ENCODE peak calls at places on chromosomes 6 and 20, in four cellular contexts. W, B, R and F are unnamed samples. For H3K27me3, the result is how much of the 10 kb centered on the place peaks cover.

GRCh38 chr6:11700118-11700718 is 78.4 kb downstream of the ADTRP start:
- DNase-seq in W (no peak), R (no peak), B (no peak), F (no peak)

GRCh38 chr20:22686097-22686496 is 101.7 kb upstream of the FOXA2 start:
- DNase-seq in R (no peak), W (peak), B (no peak), F (no peak)

GRCh38 chr6:48615041-48615440 is 504.0 kb upstream of the PTCHD4 start:
- DNase-seq in B (no peak), W (no peak), R (no peak), F (no peak)

GRCh38 chr6:167655174-167655821 is 171.4 kb upstream of the AFDN start:
- DNase-seq in R (no peak), B (no peak), W (no peak), F (no peak)

GRCh38 chr20:44319880-44320422 is 8.9 kb upstream of the FITM2 start:
- DNase-seq in B (no peak), R (no peak), W (no peak), F (no peak)

GRCh38 chr20:34643919-34644318 is 33.0 kb downstream of the PIGU start:
- DNase-seq in B (no peak), R (no peak), W (no peak), F (no peak)

GRCh38 chr6:43877021-43877420 is 107.0 kb downstream of the VEGFA start:
- DNase-seq in R (no peak), B (no peak), W (no peak), F (no peak)

GRCh38 chr6:167543602-167544506 is 219.0 kb downstream of the TTLL2 start:
- DNase-seq in R (peak), W (no peak), B (no peak), F (no peak)

GRCh38 chr6:141552463-141552862 is 580.3 kb upstream of the GJE1 start:
- DNase-seq in R (no peak), B (no peak), W (no peak), F (no peak)

GRCh38 chr6:158010591-158011477 is 29.2 kb downstream of the SYNJ2 start:
- DNase-seq in B (no peak), R (no peak), W (no peak), F (no peak)

GRCh38 chr6:18151801-18152200 is 3.1 kb downstream of the TPMT start:
- DNase-seq in B (no peak), R (no peak), W (no peak), F (no peak)

GRCh38 chr6:14705841-14706377 is 540.0 kb upstream of the JARID2 start:
- DNase-seq in B (no peak), R (no peak), W (no peak), F (no peak)

GRCh38 chr6:109073344-109074235 is 21.1 kb downstream of the SESN1 start:
- DNase-seq in W (no peak), B (no peak), R (no peak), F (peak)

GRCh38 chr6:107173779-107174178 is 58.5 kb upstream of the BEND3 start:
- DNase-seq in B (no peak), W (no peak), R (no peak), F (no peak)

GRCh38 chr6:5950448-5950847 is 56.3 kb downstream of the NRN1 start:
- DNase-seq in B (no peak), W (no peak), R (no peak), F (no peak)

GRCh38 chr6:142728367-142728766 is 216.6 kb downstream of the HIVEP2 start:
- DNase-seq in R (no peak), W (no peak), B (no peak), F (no peak)

GRCh38 chr20:17541996-17542395 is 10.8 kb upstream of the BFSP1 start:
- DNase-seq in B (no peak), R (no peak), W (no peak), F (no peak)

GRCh38 chr6:108874470-108875160 is 26.4 kb downstream of the ARMC2 start:
- DNase-seq in W (no peak), R (no peak), B (no peak), F (no peak)

GRCh38 chr6:33824461-33825154 is 20.8 kb upstream of the MLN start:
- DNase-seq in W (no peak), R (no peak), B (no peak), F (no peak)

GRCh38 chr6:33826537-33826936 is 22.7 kb upstream of the MLN start:
- DNase-seq in R (no peak), B (no peak), W (no peak), F (no peak)

GRCh38 chr6:33822575-33823395 is 19.0 kb upstream of the MLN start:
- DNase-seq in W (no peak), R (no peak), B (no peak), F (no peak)

GRCh38 chr6:33820784-33821183 is 17.0 kb upstream of the MLN start:
- DNase-seq in R (no peak), W (no peak), B (no peak), F (no peak)

DNA sequence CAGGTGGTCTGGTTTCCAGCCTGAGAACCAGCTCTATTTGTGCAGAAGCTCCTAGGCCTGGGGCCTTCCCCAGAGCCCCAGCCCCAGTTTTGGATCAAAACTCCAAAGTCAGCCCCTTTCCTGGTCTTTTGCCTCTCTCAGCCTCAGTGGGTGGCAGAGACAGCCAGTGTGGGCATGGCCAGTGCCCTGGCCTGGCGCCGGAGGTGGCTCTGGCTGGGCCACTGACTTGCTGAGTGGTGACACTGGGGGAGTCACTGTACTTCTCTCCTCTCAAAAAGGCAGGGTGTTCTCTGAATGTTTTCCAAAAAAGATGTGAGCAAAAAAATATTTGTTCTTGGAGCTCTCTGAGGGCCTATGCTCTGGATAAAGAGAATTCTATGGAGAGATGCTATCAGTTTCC is 20.0 kb upstream of the MLN start:
- DNase-seq in W (no peak), B (no peak), R (no peak), F (no peak)
- H3K27me3 ChIP-seq in W (under half), B (under half), R (under half), F (under half)

GRCh38 chr6:41470341-41471063 is 75.7 kb upstream of the FOXP4 start:
- DNase-seq in W (no peak), R (peak), B (no peak), F (no peak)

GRCh38 chr6:41467627-41468404 is 78.4 kb upstream of the FOXP4 start:
- DNase-seq in W (no peak), R (no peak), B (no peak), F (no peak)

GRCh38 chr6:41471064-41471895 is 74.9 kb upstream of the FOXP4 start:
- DNase-seq in B (no peak), R (no peak), W (no peak), F (no peak)

GRCh38 chr6:41469156-41469950 is 76.8 kb upstream of the FOXP4 start:
- DNase-seq in B (no peak), W (no peak), R (no peak), F (no peak)

DNA sequence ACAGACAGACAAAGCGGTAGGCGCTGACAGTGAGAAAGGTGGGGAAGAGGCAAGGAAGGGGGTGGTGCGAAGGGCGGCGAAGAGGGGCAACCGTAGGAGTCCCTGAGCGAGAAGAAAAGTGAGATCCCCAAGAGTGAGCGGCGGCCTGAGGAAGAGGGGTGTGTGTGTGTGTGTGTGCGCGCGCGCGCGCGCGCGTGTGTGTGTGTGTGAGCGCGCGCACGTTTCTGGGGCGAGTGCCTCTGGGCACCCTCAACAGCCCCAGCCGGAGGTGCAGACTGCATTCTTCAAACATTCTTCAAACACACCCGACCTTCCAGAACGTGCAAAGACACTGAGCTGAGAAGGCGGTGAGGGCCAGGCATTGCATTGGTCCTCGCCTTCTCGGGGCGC is 76.2 kb upstream of the FOXP4 start:
- DNase-seq in B (no peak), W (no peak), R (peak), F (no peak)
- H3K27me3 ChIP-seq in B (under half), W (under half), R (under half), F (under half)

GRCh38 chr6:1347187-1347560 is 35.3 kb downstream of the FOXQ1 start:
- DNase-seq in W (no peak), B (no peak), R (no peak), F (no peak)

GRCh38 chr6:1351381-1352008 is 37.9 kb upstream of the FOXF2 start:
- DNase-seq in W (no peak), R (no peak), B (no peak), F (no peak)

GRCh38 chr6:1348675-1349074 is 36.8 kb downstream of the FOXQ1 start:
- DNase-seq in R (no peak), W (no peak), B (no peak), F (no peak)

GRCh38 chr6:1346556-1347186 is 34.8 kb downstream of the FOXQ1 start:
- DNase-seq in B (no peak), W (no peak), R (no peak), F (no peak)

GRCh38 chr6:1346101-1346500 is 34.2 kb downstream of the FOXQ1 start:
- DNase-seq in R (no peak), W (no peak), B (no peak), F (no peak)
- H3K27me3 ChIP-seq in R (under half), W (under half), B (under half), F (under half)

DNA sequence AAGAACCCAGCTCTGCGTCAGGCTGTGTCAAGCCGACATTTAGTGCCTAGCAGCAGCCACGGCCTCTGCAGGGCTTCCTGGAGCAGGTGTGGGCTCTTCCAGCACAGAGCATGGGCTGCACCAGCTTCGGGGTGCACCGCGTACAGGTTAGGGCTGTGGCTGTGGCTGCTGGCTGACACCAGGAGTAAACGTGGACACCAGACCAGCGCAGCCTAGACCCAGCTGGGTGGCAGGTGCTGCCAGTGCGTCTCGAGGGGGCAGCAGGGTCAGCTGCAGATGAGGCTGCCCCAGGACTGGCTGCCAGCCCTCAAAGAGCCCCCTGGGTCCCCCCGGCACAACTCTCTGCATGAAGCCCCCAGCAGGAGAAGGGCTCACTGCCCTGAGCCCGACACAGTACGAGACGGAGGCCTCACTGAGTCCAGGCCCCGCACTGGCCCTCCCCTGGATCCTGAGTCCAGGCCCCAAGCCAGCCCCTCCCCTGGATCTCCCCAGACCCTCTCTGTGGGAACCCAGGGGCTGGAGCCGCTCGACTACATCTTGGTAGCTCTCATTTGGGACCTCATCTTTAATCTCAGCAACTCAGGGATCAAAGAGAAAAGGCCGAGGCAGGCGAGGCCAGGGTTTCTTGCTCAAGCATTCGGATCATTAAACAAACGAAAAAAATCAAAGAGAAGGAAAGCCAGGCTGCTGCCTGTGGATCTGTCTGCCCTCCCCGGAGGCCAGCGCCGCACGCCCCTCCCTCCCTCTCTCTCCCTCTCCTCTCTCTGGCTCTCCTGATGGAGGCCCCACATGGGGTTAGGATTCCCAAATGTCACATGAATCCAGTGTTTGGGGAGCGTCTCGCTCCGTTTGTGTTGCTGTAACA is 6.9 kb upstream of the NKAIN4 start:
- DNase-seq in R (no peak), W (no peak), B (no peak), F (no peak)
- H3K27me3 ChIP-seq in R (under half), W (under half), B (under half), F (under half)

DNA sequence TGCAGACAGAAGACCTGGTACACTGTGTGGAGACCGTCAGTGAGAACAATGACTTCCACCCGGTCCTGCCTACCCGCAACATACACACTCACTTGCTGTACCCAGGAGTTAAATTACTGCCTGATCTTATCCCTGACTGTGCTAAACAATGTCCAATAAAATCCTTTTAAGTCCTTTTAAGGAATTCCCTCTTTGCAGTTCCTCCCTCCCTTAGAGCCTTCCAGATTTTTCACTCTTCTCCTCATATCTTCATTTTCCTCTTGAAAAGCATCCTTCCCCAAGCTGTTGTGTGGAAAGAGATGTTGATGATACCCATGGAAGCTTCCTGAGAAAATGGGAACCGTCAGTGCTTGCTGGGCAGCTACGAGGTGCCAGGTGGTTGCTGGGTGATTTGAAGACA is 3.4 kb upstream of the KCNG1 start:
- DNase-seq in R (no peak), B (no peak), W (no peak), F (no peak)
- H3K27me3 ChIP-seq in R (under half), B (under half), W (under half), F (under half)